ENCODE peak calls at places on chromosomes 16 and 17, in eight cellular contexts. T is stimulated activated CD4-positive, alpha-beta T cell treated with anti-CD3 and anti-CD28 coated beads, Interleukin-15, amount 100 ng/mL, for 48 hours; P is IMR-90; G is kidney tubule cell; J is GM23338; N is AG08395; I is activated CD4-positive, CD25-positive, alpha-beta regulatory T cell; Q is ovary. B is an unnamed sample.

GRCh38 chr16:21685034-21685455 is 21.3 kb downstream of the OTOA start:
- DNase-seq in T (no peak), P (no peak), G (no peak), J (peak), N (no peak), I (no peak), Q (no peak), B (peak)

GRCh38 chr16:987846-988245 is 6.3 kb downstream of the SOX8 start:
- DNase-seq in T (no peak), P (no peak), G (no peak), J (no peak), N (no peak), I (no peak), Q (no peak), B (no peak)

GRCh38 chr17:45384800-45385262 is 47.8 kb downstream of the ARHGAP27 start:
- DNase-seq in T (no peak), P (no peak), G (no peak), J (peak), N (no peak), I (no peak), Q (no peak), B (no peak)

GRCh38 chr17:76554131-76554530 is 14.3 kb downstream of the PRCD start:
- DNase-seq in T (no peak), P (no peak), G (peak), J (no peak), N (no peak), I (no peak), Q (no peak), B (no peak)

GRCh38 chr16:15644306-15644961 is 1.5 kb upstream of the MARF1 start:
- DNase-seq in T (no peak), P (no peak), G (peak), J (peak), N (no peak), I (no peak), Q (no peak), B (no peak)

GRCh38 chr17:67993998-67994361 is 2.3 kb downstream of the C17orf58 start:
- DNase-seq in T (peak), P (peak), G (no peak), J (peak), N (no peak), I (no peak), Q (no peak), B (peak)

GRCh38 chr17:59329558-59330313 is 1.7 kb upstream of the YPEL2 start:
- DNase-seq in T (peak), P (peak), G (peak), J (peak), N (peak), I (no peak), Q (peak), B (peak)

GRCh38 chr17:77392376-77393273 is 251.9 kb downstream of the SEC14L1 start:
- DNase-seq in T (no peak), P (no peak), G (peak), J (peak), N (no peak), I (no peak), Q (peak), B (peak)

GRCh38 chr16:89185062-89185751 is 13.7 kb downstream of the CDH15 start:
- DNase-seq in T (no peak), P (no peak), G (no peak), J (peak), N (no peak), I (no peak), Q (no peak), B (peak)

GRCh38 chr17:81869221-81870154 is 1.6 kb downstream of the ARHGDIA start:
- DNase-seq in T (no peak), P (no peak), G (peak), J (peak), N (no peak), I (no peak), Q (peak), B (peak)

GRCh38 chr16:18983565-18984424 is at the start of gene TMC7:
- DNase-seq in T (peak), P (peak), G (peak), J (peak), N (peak), I (no peak), Q (peak), B (peak)

GRCh38 chr17:34146440-34147043 is 108.5 kb upstream of the CCL2 start:
- DNase-seq in T (peak), P (no peak), G (peak), J (peak), N (no peak), I (no peak), Q (no peak), B (peak)

GRCh38 chr16:85838381-85838780 is 38.9 kb downstream of the COX4I1 start:
- DNase-seq in T (no peak), P (no peak), G (no peak), J (no peak), N (no peak), I (no peak), Q (no peak), B (no peak)

GRCh38 chr16:48353565-48354163 is 31.5 kb downstream of the SIAH1 start:
- DNase-seq in T (peak), P (peak), G (peak), J (peak), N (peak), I (peak), Q (peak), B (peak)

GRCh38 chr17:8253801-8254200 is 4.7 kb downstream of the PFAS start:
- DNase-seq in T (no peak), P (no peak), G (peak), J (no peak), N (no peak), I (no peak), Q (no peak), B (no peak)

GRCh38 chr16:79261461-79261860 is 339.1 kb downstream of the MAF start:
- DNase-seq in T (peak), P (no peak), G (peak), J (peak), N (no peak), I (no peak), Q (peak), B (peak)

GRCh38 chr17:50150354-50151040 is at the start of gene PPP1R9B:
- DNase-seq in T (no peak), P (no peak), G (no peak), J (no peak), N (no peak), I (no peak), Q (peak), B (no peak)

GRCh38 chr17:32451879-32452278 is 7.6 kb downstream of the PSMD11 start:
- DNase-seq in T (no peak), P (no peak), G (no peak), J (no peak), N (no peak), I (no peak), Q (no peak), B (no peak)

GRCh38 chr16:64092284-64092683 is 1029.6 kb downstream of the CDH11 start:
- DNase-seq in T (no peak), P (peak), G (peak), J (peak), N (peak), I (no peak), Q (no peak), B (no peak)

GRCh38 chr16:49621240-49622083 is 234.4 kb downstream of the ZNF423 start:
- DNase-seq in T (no peak), P (no peak), G (no peak), J (no peak), N (no peak), I (no peak), Q (no peak), B (no peak)

B was measured in K562.